ENCODE peak calls at places on chromosome 15, in four cellular contexts. I is HTR-8/SVneo, Q is LoVo, K is left ventricle myocardium inferior. F is an unnamed sample.

GRCh38 chr15:72599855-72600464 is 54.5 kb upstream of the GOLGA6B start:
- DNase-seq in I (peak; percentile 57), Q (peak; percentile 64), K (no peak), F (no peak)

GRCh38 chr15:52351206-52351907 is 55.8 kb upstream of the MYO5C start:
- DNase-seq in K (no peak), Q (no peak), I (no peak), F (no peak)

GRCh38 chr15:95409924-95410323 is 920.6 kb upstream of the NR2F2 start:
- DNase-seq in Q (no peak), K (no peak), I (no peak), F (no peak)

GRCh38 chr15:48963524-48964113 is at the start of gene SHC4:
- DNase-seq in K (peak; percentile 64), I (peak; percentile 71), Q (peak; percentile 83), F (peak; percentile 42)

GRCh38 chr15:55356985-55357585 is 38.1 kb downstream of the PIGB start:
- DNase-seq in K (no peak), Q (no peak), I (no peak), F (no peak)

GRCh38 chr15:32656091-32656860 is 14.8 kb downstream of the SCG5 start:
- DNase-seq in I (no peak), Q (no peak), K (no peak), F (no peak)

GRCh38 chr15:90234519-90234988 is 545 bp downstream of the GDPGP1 start:
- DNase-seq in Q (no peak), I (no peak), K (no peak), F (no peak)

GRCh38 chr15:77634266-77634962 is 1.7 kb upstream of the LINGO1 start:
- DNase-seq in K (peak; percentile 45), I (no peak), Q (peak; percentile 49), F (peak; percentile 41)

GRCh38 chr15:26838742-26839460 is 28.0 kb upstream of the GABRA5 start:
- DNase-seq in Q (no peak), I (no peak), K (no peak), F (no peak)

GRCh38 chr15:64596701-64597468 is 136.5 kb downstream of the ZNF609 start:
- DNase-seq in Q (no peak), I (peak; percentile 21), K (no peak), F (no peak)

GRCh38 chr15:39833515-39833981 is 50.9 kb upstream of the FSIP1 start:
- DNase-seq in I (no peak), Q (no peak), K (no peak), F (no peak)

GRCh38 chr15:66834863-66835557 is 133.0 kb downstream of the SMAD6 start:
- DNase-seq in K (no peak), Q (peak; percentile 53), I (no peak), F (no peak)

GRCh38 chr15:80777137-80777536 is 2.0 kb upstream of the CEMIP start:
- DNase-seq in K (no peak), I (no peak), Q (peak; percentile 46), F (no peak)

GRCh38 chr15:35863655-35864054 is 317.7 kb upstream of the DPH6 start:
- DNase-seq in K (no peak), Q (no peak), I (no peak), F (no peak)

GRCh38 chr15:32888221-32888761 is 170.5 kb downstream of the GREM1 start:
- DNase-seq in K (no peak), I (no peak), Q (no peak), F (no peak)

GRCh38 chr15:69593981-69594966 is 141.7 kb downstream of the RPLP1 start:
- DNase-seq in I (no peak), Q (peak; percentile 92), K (peak; percentile 40), F (no peak)

GRCh38 chr15:101017935-101018849 is 99.0 kb downstream of the LRRK1 start:
- DNase-seq in K (no peak), I (no peak), Q (no peak), F (no peak)

GRCh38 chr15:67741313-67741712 is 84.0 kb upstream of the SKOR1 start:
- DNase-seq in K (no peak), Q (no peak), I (no peak), F (no peak)

GRCh38 chr15:96444865-96445264 is 114.4 kb downstream of the NR2F2 start:
- DNase-seq in Q (no peak), K (no peak), I (no peak), F (no peak)

GRCh38 chr15:62889734-62890505 is 152.6 kb upstream of the TPM1 start:
- DNase-seq in Q (no peak), K (no peak), I (no peak), F (no peak)

F was measured in ovary.